ENCODE peak calls at places on chromosomes 2 and 18, in five cellular contexts. N is HCT116, E is GM12878, I is upper lobe of left lung, R is HepG2. T is an unnamed sample. For H3K27me3 and H3K4me1, the result is how much of the 10 kb centered on the place peaks cover.

GRCh38 chr2:144481109-144481508 is 38.8 kb downstream of the ZEB2 start:
- ATAC-seq in I (no peak), N (no peak), R (no peak), E (no peak), T (no peak)

GRCh38 chr2:127857494-127857818 is 499 bp downstream of the POLR2D start:
- ATAC-seq in R (peak), I (no peak), E (peak), N (peak), T (no peak)

GRCh38 chr18:28002841-28003240 is 174.1 kb downstream of the CDH2 start:
- ATAC-seq in N (no peak), I (no peak), R (no peak), E (no peak), T (no peak)

GRCh38 chr2:26846334-26846863 is 1.5 kb upstream of the DPYSL5 start:
- ATAC-seq in E (peak), N (peak), I (peak), R (peak), T (peak)

GRCh38 chr2:64679673-64680425 is 26.1 kb upstream of the SERTAD2 start:
- ATAC-seq in I (no peak), R (no peak), E (no peak), N (no peak), T (no peak)

GRCh38 chr18:63850010-63850409 is 37.5 kb upstream of the SERPINB2 start:
- ATAC-seq in E (peak), R (peak), N (peak), I (no peak), T (no peak)

GRCh38 chr2:222298311-222299150 is at the start of gene PAX3:
- ATAC-seq in N (no peak), E (no peak), R (peak), I (no peak), T (no peak)

GRCh38 chr2:190978389-190979053 is 35.5 kb downstream of the STAT1 start:
- ATAC-seq in E (no peak), R (no peak), I (no peak), N (no peak), T (no peak)

GRCh38 chr2:70010222-70011111 is 49.0 kb upstream of the ASPRV1 start:
- ATAC-seq in E (peak), N (peak), R (peak), I (peak), T (peak)

GRCh38 chr2:134367915-134368911 is 114.3 kb downstream of the MGAT5 start:
- ATAC-seq in E (no peak), R (peak), I (no peak), N (peak), T (no peak)

GRCh38 chr18:46574740-46575108 is 82.3 kb downstream of the LOXHD1 start:
- ATAC-seq in E (no peak), I (no peak), R (no peak), N (no peak), T (no peak)

GRCh38 chr2:8435608-8436007 is 246.2 kb upstream of the ID2 start:
- ATAC-seq in E (no peak), I (no peak), R (no peak), N (no peak), T (no peak)

GRCh38 chr2:18047896-18048657 is 169.6 kb downstream of the KCNS3 start:
- ATAC-seq in I (peak), E (no peak), R (no peak), N (peak), T (no peak)

GRCh38 chr2:221818569-221818968 is 246.5 kb upstream of the EPHA4 start:
- ATAC-seq in R (no peak), I (no peak), E (no peak), N (peak), T (no peak)

GRCh38 chr2:33034784-33035183 is 88.0 kb downstream of the LTBP1 start:
- ATAC-seq in I (no peak), N (no peak), R (no peak), E (no peak), T (peak)

GRCh38 chr2:179218848-179219594 is 45.6 kb downstream of the SESTD1 start:
- ATAC-seq in N (peak), R (peak), E (peak), I (peak), T (peak)

GRCh38 chr2:210034087-210034683 is 31.7 kb downstream of the RPE start:
- ATAC-seq in E (no peak), R (peak), I (no peak), N (peak), T (no peak)

GRCh38 chr2:168541887-168542286 is 85.8 kb downstream of the CERS6 start:
- ATAC-seq in R (no peak), I (no peak), E (no peak), N (no peak), T (no peak)

GRCh38 chr2:181157326-181157725 is 176.9 kb downstream of the UBE2E3 start:
- ATAC-seq in E (no peak), N (no peak), I (no peak), R (no peak), T (no peak)

GRCh38 chr18:58319719-58320118 is 275.7 kb downstream of the NEDD4L start:
- ATAC-seq in N (no peak), E (no peak), I (no peak), R (no peak), T (no peak)

GRCh38 chr2:40220177-40220925 is 231.5 kb downstream of the SLC8A1 start:
- ATAC-seq in R (no peak), I (no peak), E (no peak), N (no peak), T (peak)

GRCh38 chr18:63257453-63257852 is 62.1 kb downstream of the BCL2 start:
- ATAC-seq in R (no peak), E (peak), N (no peak), I (no peak), T (no peak)

GRCh38 chr2:23720705-23721453 is 206.0 kb downstream of the ATAD2B start:
- ATAC-seq in I (peak), R (peak), N (no peak), E (no peak), T (no peak)

GRCh38 chr18:73355076-73355475 is 487.3 kb upstream of the NETO1 start:
- ATAC-seq in I (no peak), N (no peak), E (no peak), R (no peak), T (no peak)

GRCh38 chr2:219087848-219088247 is 27.1 kb upstream of the IHH start:
- ATAC-seq in N (no peak), I (no peak), R (no peak), E (no peak), T (no peak)
- H3K27me3 ChIP-seq in N (under half), I (under half), R (under half), E (under half), T (under half)

GRCh38 chr2:55113976-55114564 is 63.8 kb upstream of the RTN4 start:
- ATAC-seq in R (no peak), I (no peak), N (no peak), E (no peak), T (no peak)
- H3K4me1 ChIP-seq in R (half or more), I (under half), N (half or more), E (under half), T (under half)

DNA sequence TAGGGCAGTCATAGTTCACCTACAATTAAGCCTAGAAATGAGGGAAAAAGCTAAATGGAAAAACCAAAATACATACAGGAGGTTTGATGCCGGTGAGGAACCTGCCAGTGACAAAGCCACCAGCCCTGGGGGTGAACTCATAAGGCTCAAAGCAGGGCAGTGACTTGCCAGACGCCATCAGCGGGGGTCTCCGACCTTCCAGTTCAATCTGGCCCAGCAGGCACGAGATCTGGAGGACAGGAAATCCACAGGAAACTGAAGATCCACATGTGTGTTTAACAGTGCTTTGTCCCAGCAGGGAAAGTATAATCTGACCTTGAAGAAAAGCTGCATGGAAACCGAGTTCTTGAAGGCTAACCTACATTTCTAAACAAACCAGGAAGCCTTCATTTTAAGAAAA is 60.1 kb downstream of the POLR1A start:
- ATAC-seq in I (no peak), R (no peak), N (no peak), E (no peak), T (no peak)
- TF ChIP-seq POLR2AphosphoS5 in I (no peak), R (no peak), N (no peak), E (no peak), T (no peak)

GRCh38 chr2:89845532-89845931 is 1154.1 kb downstream of the RPIA start:
- ATAC-seq in E (no peak), R (no peak), N (no peak), I (no peak), T (no peak)
- H3K27me3 ChIP-seq in E (under half), R (under half), N (under half), I (under half), T (under half)

GRCh38 chr2:37625156-37625555 is 46.3 kb downstream of the CDC42EP3 start:
- ATAC-seq in R (no peak), N (no peak), I (no peak), E (no peak), T (no peak)
- H3K4me1 ChIP-seq in R (under half), N (under half), I (under half), E (half or more), T (under half)

GRCh38 chr2:85995648-85996529 is 107.1 kb upstream of the ST3GAL5 start:
- ATAC-seq in E (no peak), I (no peak), R (no peak), N (no peak), T (no peak)
- TF ChIP-seq POLR2AphosphoS5 in E (no peak), I (no peak), R (no peak), N (no peak), T (no peak)

DNA sequence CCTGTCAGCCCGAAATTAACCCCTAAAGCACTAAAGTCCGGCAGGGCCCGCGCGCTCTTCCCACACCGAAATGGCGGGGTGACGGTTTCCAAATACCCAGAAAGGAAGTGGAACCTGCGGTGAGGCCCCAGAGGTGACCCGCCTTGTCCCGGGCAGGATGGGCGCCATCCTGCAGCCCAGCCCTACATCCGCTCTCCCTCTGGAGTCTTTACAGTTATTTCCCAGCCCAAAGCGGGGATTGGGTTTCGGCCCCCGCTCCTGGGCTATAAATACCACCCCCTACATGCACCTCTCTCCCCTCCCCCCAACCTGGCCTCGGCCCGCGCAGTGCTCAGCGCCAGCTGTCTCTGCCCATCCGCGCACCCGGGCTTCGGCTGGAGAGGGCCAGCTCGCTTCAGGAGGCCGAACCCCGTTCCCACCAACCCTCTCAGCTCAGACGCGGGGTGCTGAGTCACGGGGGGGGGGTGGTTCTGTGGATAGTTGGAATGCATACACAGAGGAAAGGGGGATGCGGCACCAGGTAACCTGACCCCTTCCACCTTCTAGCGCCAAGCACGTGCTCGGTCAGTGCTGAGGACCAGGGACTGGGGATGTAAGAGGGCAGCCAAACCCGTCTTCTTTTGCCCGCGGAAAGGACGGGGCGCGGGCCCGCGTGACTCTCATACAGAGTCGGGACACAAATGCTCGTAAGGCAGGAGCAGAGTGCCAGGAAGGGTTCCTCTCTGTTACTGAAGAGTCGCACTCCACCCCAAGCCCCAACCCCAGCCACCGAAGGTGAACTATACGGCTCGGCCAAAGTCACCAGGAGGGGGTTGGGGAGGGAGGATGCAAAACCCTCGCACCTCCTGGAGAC is at the start of gene TUBA4B:
- ATAC-seq in N (peak), I (peak), E (peak), R (peak), T (peak)
- H3K27me3 ChIP-seq in N (under half), I (under half), E (under half), R (under half), T (under half)

T was measured in gastroesophageal sphincter.